ENCODE peak calls at places on chromosomes 16 and 17, in four cellular contexts. U, Z, Y and K are unnamed samples.
A peak's percentile ranks its signal among the peaks of the same experiment; 100 is the strongest.

GRCh38 chr17:16973760-16974540 is 2.0 kb upstream of the TNFRSF13B start:
- DNase-seq in U (no peak), Z (no peak), Y (no peak), K (no peak)

GRCh38 chr17:77497578-77497934 is 356.8 kb downstream of the SEC14L1 start:
- DNase-seq in U (no peak), Z (no peak), Y (no peak), K (no peak)

GRCh38 chr17:57366558-57367351 is 110.4 kb downstream of the MSI2 start:
- DNase-seq in U (no peak), Z (no peak), Y (no peak), K (no peak)

GRCh38 chr17:39073353-39073752 is 78.1 kb downstream of the PLXDC1 start:
- DNase-seq in U (no peak), Z (no peak), Y (no peak), K (no peak)

GRCh38 chr17:49817993-49818392 is 29.5 kb downstream of the KAT7 start:
- DNase-seq in U (no peak), Z (no peak), Y (no peak), K (no peak)

GRCh38 chr17:74598346-74599022 is 6.4 kb upstream of the CD300LD start:
- DNase-seq in U (no peak), Z (no peak), Y (no peak), K (no peak)

GRCh38 chr17:77356109-77356689 is 215.4 kb downstream of the SEC14L1 start:
- DNase-seq in U (no peak), Z (no peak), Y (no peak), K (peak; percentile 41)

GRCh38 chr17:82196273-82196672 is 16.4 kb downstream of the CCDC57 start:
- DNase-seq in U (no peak), Z (peak; percentile 9), Y (no peak), K (no peak)

GRCh38 chr16:85570213-85570734 is 42.8 kb upstream of the GSE1 start:
- DNase-seq in U (no peak), Z (no peak), Y (no peak), K (no peak)

GRCh38 chr16:1493746-1494094 is 560 bp downstream of the TELO2 start:
- DNase-seq in U (no peak), Z (no peak), Y (no peak), K (peak; percentile 13)

GRCh38 chr16:12158428-12158827 is 181.9 kb downstream of the SNX29 start:
- DNase-seq in U (peak; percentile 92), Z (peak; percentile 75), Y (no peak), K (peak; percentile 61)

GRCh38 chr16:86375370-86375769 is 135.0 kb upstream of the FOXF1 start:
- DNase-seq in U (peak; percentile 92), Z (peak; percentile 68), Y (no peak), K (peak; percentile 26)

GRCh38 chr16:10107081-10107480 is 75.1 kb downstream of the GRIN2A start:
- DNase-seq in U (no peak), Z (no peak), Y (no peak), K (no peak)

GRCh38 chr16:20175358-20175757 is 101.7 kb upstream of the GPR139 start:
- DNase-seq in U (no peak), Z (no peak), Y (no peak), K (no peak)

GRCh38 chr17:18026408-18026776 is 12.6 kb downstream of the ATPAF2 start:
- DNase-seq in U (peak; percentile 71), Z (peak; percentile 88), Y (peak; percentile 41), K (no peak)

GRCh38 chr17:65261682-65262636 is 124.8 kb downstream of the RGS9 start:
- DNase-seq in U (no peak), Z (peak; percentile 44), Y (no peak), K (no peak)

GRCh38 chr16:72768611-72769010 is 279.3 kb downstream of the ZFHX3 start:
- DNase-seq in U (no peak), Z (peak; percentile 49), Y (no peak), K (no peak)

GRCh38 chr17:80942360-80943345 is 49.0 kb upstream of the CHMP6 start:
- DNase-seq in U (peak; percentile 97), Z (peak; percentile 94), Y (peak; percentile 93), K (peak; percentile 42)

GRCh38 chr17:63421681-63422645 is 24.1 kb downstream of the CYB561 start:
- DNase-seq in U (no peak), Z (no peak), Y (no peak), K (no peak)

GRCh38 chr16:24955975-24956731 is 59.0 kb downstream of the ARHGAP17 start:
- DNase-seq in U (no peak), Z (no peak), Y (no peak), K (no peak)
- H3K27ac ChIP-seq in U (no peak overlapping the region), Z (no peak overlapping the region), Y (no peak overlapping the region), K (no peak overlapping the region)

GRCh38 chr16:67613808-67614207 is 31.1 kb upstream of the CARMIL2 start:
- DNase-seq in U (no peak), Z (no peak), Y (no peak), K (no peak)
- TF ChIP-seq CTCF in U (no peak), Z (no peak), Y (peak; percentile 29), K (no peak)

DNA sequence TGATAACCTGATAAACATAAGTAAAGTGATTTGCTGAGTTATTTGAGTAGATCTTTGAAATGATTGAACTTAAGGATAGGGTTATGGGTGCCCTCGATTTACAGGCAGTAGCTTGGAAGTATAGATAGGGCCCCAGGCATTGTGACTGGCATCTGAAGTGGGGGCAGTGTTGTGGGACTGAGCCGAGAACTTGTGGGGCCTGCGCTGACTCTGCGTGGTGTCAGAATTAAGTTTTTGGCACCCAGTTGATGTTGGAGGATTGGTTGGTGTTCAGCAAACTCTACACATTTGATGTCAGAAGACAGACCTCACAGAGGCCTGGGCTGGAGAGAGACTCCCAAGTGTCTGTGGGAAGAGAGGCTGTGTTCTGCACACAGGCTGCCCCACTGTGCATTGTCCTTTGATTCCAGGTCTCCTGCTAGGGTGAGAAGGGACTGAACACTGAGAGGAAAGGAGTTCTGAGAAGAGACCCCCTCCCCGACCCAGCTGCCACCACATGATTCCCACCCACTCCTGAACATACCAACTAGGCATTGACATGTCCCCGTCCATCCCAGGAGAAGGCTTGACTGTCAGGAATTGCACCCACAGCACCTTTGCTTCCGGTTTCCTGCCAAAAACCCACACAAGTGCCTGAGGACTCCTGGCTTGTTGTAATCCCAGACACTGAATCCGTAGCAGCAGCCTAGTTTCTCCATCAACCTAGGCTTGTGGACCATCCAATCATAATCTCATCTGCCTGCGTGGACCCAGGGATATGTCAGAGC is 4.5 kb downstream of the ZNF267 start:
- DNase-seq in U (no peak), Z (no peak), Y (no peak), K (no peak)
- H3K27ac ChIP-seq in U (peak overlapping the region; percentile 8), Z (no peak overlapping the region), Y (no peak overlapping the region), K (peak overlapping the region; percentile 55)

DNA sequence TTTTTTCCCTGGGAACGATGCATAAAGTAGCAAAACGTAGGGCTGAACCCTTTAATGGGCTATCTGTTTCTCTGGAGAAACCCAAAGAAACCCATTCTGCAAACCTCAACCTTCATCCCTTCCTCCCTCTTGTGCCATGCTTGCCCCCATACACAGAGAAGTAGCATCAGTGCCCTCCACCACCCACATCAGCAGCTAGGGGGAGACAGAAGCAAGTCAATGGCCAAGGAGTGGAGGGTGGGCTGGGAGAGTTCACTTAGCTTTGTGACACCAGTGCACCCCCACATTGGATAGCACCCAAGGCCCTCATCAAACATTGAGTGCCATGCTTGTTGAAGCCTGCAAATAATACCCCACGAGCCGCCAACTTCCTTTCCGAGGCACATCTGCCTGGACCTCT is 282.4 kb downstream of the ABCC12 start:
- DNase-seq in U (no peak), Z (no peak), Y (no peak), K (no peak)
- TF ChIP-seq CTCF in U (no peak), Z (peak; percentile 7), Y (no peak), K (no peak)

DNA sequence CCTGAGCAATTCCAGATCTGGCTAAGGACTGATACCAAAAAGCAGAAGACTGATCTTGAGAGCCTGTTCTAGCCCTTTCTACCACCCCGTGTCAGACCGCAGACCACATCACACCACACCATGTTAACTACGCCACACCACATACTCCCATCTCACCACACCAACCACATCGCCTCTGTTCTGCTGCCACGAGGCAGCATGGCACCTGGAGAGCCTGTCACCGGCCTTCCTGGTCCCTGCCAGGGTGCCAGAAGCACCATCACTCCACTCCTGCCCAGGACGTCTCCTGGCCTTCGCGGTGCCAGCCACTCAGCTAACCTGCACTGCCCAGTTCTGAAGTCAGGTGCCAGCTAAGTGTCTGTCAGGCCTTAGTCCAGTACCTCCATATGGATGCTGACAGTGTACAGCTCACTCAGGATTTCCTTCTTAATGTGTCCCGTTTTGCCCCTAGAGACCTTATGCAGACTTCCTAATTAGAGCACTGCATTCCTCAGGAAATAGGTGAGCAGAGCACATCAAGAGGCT is 37.2 kb upstream of the BCAR1 start:
- DNase-seq in U (no peak), Z (no peak), Y (peak; percentile 18), K (no peak)
- H3K27ac ChIP-seq in U (no peak overlapping the region), Z (no peak overlapping the region), Y (peak overlapping the region; percentile 57), K (peak overlapping the region; percentile 59)

GRCh38 chr17:8753136-8753975 is 5.0 kb downstream of the SPDYE4 start:
- DNase-seq in U (no peak), Z (no peak), Y (no peak), K (no peak)

GRCh38 chr17:8754890-8755289 is 3.5 kb downstream of the SPDYE4 start:
- DNase-seq in U (no peak), Z (no peak), Y (no peak), K (no peak)

GRCh38 chr17:8757189-8757588 is 1.2 kb downstream of the SPDYE4 start:
- DNase-seq in U (no peak), Z (no peak), Y (no peak), K (no peak)

GRCh38 chr17:8755590-8756255 is 2.6 kb downstream of the SPDYE4 start:
- DNase-seq in U (no peak), Z (no peak), Y (no peak), K (no peak)

DNA sequence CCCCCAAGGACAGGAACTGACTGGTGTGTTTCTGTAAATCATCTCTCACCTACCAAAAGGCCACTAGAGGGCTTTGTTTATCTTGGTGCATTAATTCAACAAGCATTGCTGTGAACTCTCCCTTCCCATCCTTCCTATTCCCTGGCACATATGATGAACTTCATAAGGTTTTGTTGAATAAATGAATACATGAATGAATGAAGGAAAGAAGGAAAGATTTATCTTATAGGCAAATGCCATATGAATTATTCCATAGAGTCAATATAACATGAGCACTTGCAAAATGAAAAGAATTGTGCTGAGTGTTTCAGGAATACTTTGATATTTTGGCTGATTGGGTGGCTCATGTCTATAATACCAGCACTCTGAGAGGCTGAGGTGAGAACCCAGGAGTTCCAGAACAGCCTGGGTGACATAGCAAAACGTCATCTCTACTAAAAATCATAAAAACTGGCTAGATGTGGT is 4.3 kb downstream of the SPDYE4 start:
- DNase-seq in U (peak; percentile 7), Z (peak; percentile 45), Y (no peak), K (peak; percentile 25)
- TF ChIP-seq CTCF in U (no peak), Z (peak; percentile 53), Y (peak; percentile 36), K (no peak)

GRCh38 chr17:59783221-59784016 is 76.0 kb downstream of the VMP1 start:
- DNase-seq in U (peak; percentile 64), Z (peak; percentile 67), Y (no peak), K (peak; percentile 30)

GRCh38 chr17:59786213-59786535 is 78.7 kb downstream of the VMP1 start:
- DNase-seq in U (no peak), Z (no peak), Y (no peak), K (no peak)

GRCh38 chr17:59786536-59787319 is 79.3 kb downstream of the VMP1 start:
- DNase-seq in U (peak; percentile 100), Z (peak; percentile 100), Y (no peak), K (peak; percentile 88)

GRCh38 chr17:59790936-59791335 is 83.5 kb downstream of the VMP1 start:
- DNase-seq in U (peak; percentile 76), Z (no peak), Y (no peak), K (no peak)

GRCh38 chr17:59785091-59785799 is 77.8 kb downstream of the VMP1 start:
- DNase-seq in U (peak; percentile 42), Z (no peak), Y (no peak), K (no peak)
- H3K27ac ChIP-seq in U (peak overlapping the region; percentile 97), Z (peak overlapping the region; percentile 98), Y (peak overlapping the region; percentile 12), K (peak overlapping the region; percentile 82)